ENCODE peak calls at places on chromosomes 4 and X, in four cellular contexts. H is GM19239, O is fibroblast of lung, S is HFF-Myc. N is an unnamed sample.

GRCh38 chr4:72767903-72768817 is 199.1 kb upstream of the ADAMTS3 start:
- DNase-seq in H (no peak), O (peak; percentile 97), S (peak; percentile 14), N (no peak)

GRCh38 chr4:8332038-8332857 is 62.7 kb downstream of the HTRA3 start:
- DNase-seq in H (no peak), O (no peak), S (no peak), N (no peak)

GRCh38 chrX:13898084-13898483 is 81.2 kb upstream of the GPM6B start:
- DNase-seq in H (peak; percentile 0), O (no peak), S (peak; percentile 6), N (no peak)

GRCh38 chr4:117324851-117325491 is 239.6 kb upstream of the TRAM1L1 start:
- DNase-seq in H (no peak), O (peak; percentile 97), S (no peak), N (no peak)

GRCh38 chrX:42837092-42837726 is 59.2 kb upstream of the PPP1R2C start:
- DNase-seq in H (no peak), O (no peak), S (no peak), N (no peak)

GRCh38 chr4:186957952-186958555 is 234.4 kb upstream of the FAT1 start:
- DNase-seq in H (no peak), O (peak; percentile 59), S (peak; percentile 32), N (no peak)

GRCh38 chrX:146863566-146863965 is 49.0 kb upstream of the CXorf51A start:
- DNase-seq in H (no peak), O (no peak), S (no peak), N (no peak)

GRCh38 chr4:15385928-15386327 is 41.9 kb upstream of the C1QTNF7 start:
- DNase-seq in H (no peak), O (no peak), S (no peak), N (no peak)

GRCh38 chr4:140180577-140180976 is 26.6 kb upstream of the MAML3 start:
- DNase-seq in H (no peak), O (no peak), S (no peak), N (no peak)

GRCh38 chrX:24426921-24427746 is 38.0 kb upstream of the PDK3 start:
- DNase-seq in H (no peak), O (peak; percentile 5), S (no peak), N (no peak)

GRCh38 chr4:39134674-39135073 is 47.7 kb upstream of the WDR19 start:
- DNase-seq in H (no peak), O (no peak), S (no peak), N (no peak)

GRCh38 chrX:112784692-112785091 is 55.9 kb downstream of the AMOT start:
- DNase-seq in H (no peak), O (no peak), S (no peak), N (no peak)

GRCh38 chr4:22688236-22688635 is 4.5 kb upstream of the GBA3 start:
- DNase-seq in H (no peak), O (peak; percentile 81), S (no peak), N (no peak)

GRCh38 chr4:189656551-189657165 is 284.0 kb upstream of the FRG1 start:
- DNase-seq in H (no peak), O (no peak), S (no peak), N (no peak)

GRCh38 chr4:7101692-7102515 is 34.0 kb upstream of the GRPEL1 start:
- DNase-seq in H (peak; percentile 70), O (peak; percentile 61), S (no peak), N (peak; percentile 53)

N was measured in memory B cell.